ENCODE peak calls at places on chromosomes 5 and 9, in seven cellular contexts. One of them, this sample, is unnamed.

GRCh38 chr5:103298557-103298956 is 40.0 kb downstream of the MACIR start:
- DNase-seq in HEK293T: no peak
- DNase-seq in WTC11: no peak
- DNase-seq in HCT116: no peak
- DNase-seq in GM12878: no peak
- DNase-seq in HepG2: no peak
- DNase-seq in K562: no peak
- DNase-seq in this sample: no peak

GRCh38 chr5:137300411-137301240 is 198.5 kb downstream of the SPOCK1 start:
- DNase-seq in HEK293T: no peak
- DNase-seq in WTC11: no peak
- DNase-seq in HCT116: no peak
- DNase-seq in GM12878: no peak
- DNase-seq in HepG2: no peak
- DNase-seq in K562: no peak
- DNase-seq in this sample: no peak

GRCh38 chr5:9776525-9776924 is 146.4 kb upstream of the TAS2R1 start:
- DNase-seq in HEK293T: no peak
- DNase-seq in WTC11: no peak
- DNase-seq in HCT116: no peak
- DNase-seq in GM12878: no peak
- DNase-seq in HepG2: no peak
- DNase-seq in K562: no peak
- DNase-seq in this sample: no peak

GRCh38 chr9:114282926-114283325 is 40.0 kb upstream of the ORM1 start:
- DNase-seq in HEK293T: no peak
- DNase-seq in WTC11: no peak
- DNase-seq in HCT116: no peak
- DNase-seq in GM12878: no peak
- DNase-seq in HepG2: no peak
- DNase-seq in K562: no peak
- DNase-seq in this sample: no peak

GRCh38 chr5:133853972-133854371 is 114.5 kb downstream of the C5orf15 start:
- DNase-seq in HEK293T: no peak
- DNase-seq in WTC11: no peak
- DNase-seq in HCT116: no peak
- DNase-seq in GM12878: no peak
- DNase-seq in HepG2: no peak
- DNase-seq in K562: no peak
- DNase-seq in this sample: no peak

GRCh38 chr5:123947797-123948196 is 435.8 kb downstream of the CSNK1G3 start:
- DNase-seq in HEK293T: no peak
- DNase-seq in WTC11: no peak
- DNase-seq in HCT116: no peak
- DNase-seq in GM12878: no peak
- DNase-seq in HepG2: no peak
- DNase-seq in K562: no peak
- DNase-seq in this sample: no peak

GRCh38 chr9:69060766-69061165 is 25.2 kb downstream of the FXN start:
- DNase-seq in HEK293T: no peak
- DNase-seq in WTC11: no peak
- DNase-seq in HCT116: no peak
- DNase-seq in GM12878: no peak
- DNase-seq in HepG2: no peak
- DNase-seq in K562: no peak
- DNase-seq in this sample: no peak

GRCh38 chr9:134243778-134244467 is 79.6 kb upstream of the RNU6ATAC start:
- DNase-seq in HEK293T: no peak
- DNase-seq in WTC11: no peak
- DNase-seq in HCT116: no peak
- DNase-seq in GM12878: peak; percentile 42
- DNase-seq in HepG2: no peak
- DNase-seq in K562: no peak
- DNase-seq in this sample: no peak

GRCh38 chr5:10018670-10019069 is 231.0 kb downstream of the ATPSCKMT start:
- DNase-seq in HEK293T: no peak
- DNase-seq in WTC11: no peak
- DNase-seq in HCT116: no peak
- DNase-seq in GM12878: no peak
- DNase-seq in HepG2: no peak
- DNase-seq in K562: no peak
- DNase-seq in this sample: no peak

GRCh38 chr9:107929439-107929838 is 439.9 kb upstream of the KLF4 start:
- DNase-seq in HEK293T: no peak
- DNase-seq in WTC11: no peak
- DNase-seq in HCT116: no peak
- DNase-seq in GM12878: no peak
- DNase-seq in HepG2: no peak
- DNase-seq in K562: no peak
- DNase-seq in this sample: no peak

GRCh38 chr5:124869481-124870033 is 123.1 kb upstream of the ZNF608 start:
- DNase-seq in HEK293T: no peak
- DNase-seq in WTC11: no peak
- DNase-seq in HCT116: no peak
- DNase-seq in GM12878: no peak
- DNase-seq in HepG2: no peak
- DNase-seq in K562: no peak
- DNase-seq in this sample: no peak

GRCh38 chr5:60223342-60223741 is 329.8 kb upstream of the PDE4D start:
- DNase-seq in HEK293T: no peak
- DNase-seq in WTC11: no peak
- DNase-seq in HCT116: no peak
- DNase-seq in GM12878: no peak
- DNase-seq in HepG2: no peak
- DNase-seq in K562: no peak
- DNase-seq in this sample: no peak

GRCh38 chr5:84564311-84564710 is 179.6 kb upstream of the EDIL3 start:
- DNase-seq in HEK293T: no peak
- DNase-seq in WTC11: no peak
- DNase-seq in HCT116: no peak
- DNase-seq in GM12878: no peak
- DNase-seq in HepG2: no peak
- DNase-seq in K562: no peak
- DNase-seq in this sample: no peak

GRCh38 chr5:83567741-83568530 is 96.4 kb downstream of the VCAN start:
- DNase-seq in HEK293T: no peak
- DNase-seq in WTC11: no peak
- DNase-seq in HCT116: no peak
- DNase-seq in GM12878: no peak
- DNase-seq in HepG2: peak; percentile 6
- DNase-seq in K562: no peak
- DNase-seq in this sample: no peak

GRCh38 chr5:53080271-53080670 is 29.3 kb downstream of the MOCS2 start:
- DNase-seq in HEK293T: no peak
- DNase-seq in WTC11: no peak
- DNase-seq in HCT116: no peak
- DNase-seq in GM12878: no peak
- DNase-seq in HepG2: no peak
- DNase-seq in K562: no peak
- DNase-seq in this sample: no peak

GRCh38 chr5:73747696-73748380 is 121.8 kb downstream of the ARHGEF28 start:
- DNase-seq in HEK293T: no peak
- DNase-seq in WTC11: no peak
- DNase-seq in HCT116: no peak
- DNase-seq in GM12878: no peak
- DNase-seq in HepG2: no peak
- DNase-seq in K562: no peak
- DNase-seq in this sample: no peak

GRCh38 chr5:137192293-137192743 is 306.8 kb downstream of the SPOCK1 start:
- DNase-seq in HEK293T: no peak
- DNase-seq in WTC11: no peak
- DNase-seq in HCT116: no peak
- DNase-seq in GM12878: no peak
- DNase-seq in HepG2: no peak
- DNase-seq in K562: no peak
- DNase-seq in this sample: no peak

GRCh38 chr5:39412995-39413394 is 11.8 kb downstream of the DAB2 start:
- DNase-seq in HEK293T: no peak
- DNase-seq in WTC11: no peak
- DNase-seq in HCT116: no peak
- DNase-seq in GM12878: no peak
- DNase-seq in HepG2: peak; percentile 71
- DNase-seq in K562: no peak
- DNase-seq in this sample: no peak

GRCh38 chr5:141084487-141084989 is 9.9 kb upstream of the PCDHB2 start:
- DNase-seq in HEK293T: peak; percentile 58
- DNase-seq in WTC11: peak; percentile 68
- DNase-seq in HCT116: no peak
- DNase-seq in GM12878: no peak
- DNase-seq in HepG2: peak; percentile 72
- DNase-seq in K562: peak; percentile 7
- DNase-seq in this sample: peak; percentile 66

GRCh38 chr9:94881946-94882345 is 155.4 kb downstream of the AOPEP start:
- DNase-seq in HEK293T: no peak
- DNase-seq in WTC11: no peak
- DNase-seq in HCT116: no peak
- DNase-seq in GM12878: no peak
- DNase-seq in HepG2: no peak
- DNase-seq in K562: no peak
- DNase-seq in this sample: no peak

GRCh38 chr5:100761192-100761591 is 141.9 kb downstream of the ST8SIA4 start:
- DNase-seq in HEK293T: no peak
- DNase-seq in WTC11: no peak
- DNase-seq in HCT116: no peak
- DNase-seq in GM12878: no peak
- DNase-seq in HepG2: no peak
- DNase-seq in K562: no peak
- DNase-seq in this sample: no peak
- TF ChIP-seq SP1 in HEK293T: no peak
- TF ChIP-seq SP1 in WTC11: no peak
- TF ChIP-seq SP1 in HCT116: no peak
- TF ChIP-seq SP1 in GM12878: no peak
- TF ChIP-seq SP1 in HepG2: no peak
- TF ChIP-seq SP1 in K562: no peak
- TF ChIP-seq SP1 in this sample: no peak

GRCh38 chr9:90906316-90907055 is 104.9 kb downstream of the SYK start:
- DNase-seq in HEK293T: no peak
- DNase-seq in WTC11: no peak
- DNase-seq in HCT116: no peak
- DNase-seq in GM12878: no peak
- DNase-seq in HepG2: no peak
- DNase-seq in K562: no peak
- DNase-seq in this sample: no peak
- TF ChIP-seq SP1 in HEK293T: no peak
- TF ChIP-seq SP1 in WTC11: no peak
- TF ChIP-seq SP1 in HCT116: no peak
- TF ChIP-seq SP1 in GM12878: no peak
- TF ChIP-seq SP1 in HepG2: no peak
- TF ChIP-seq SP1 in K562: no peak
- TF ChIP-seq SP1 in this sample: no peak

DNA sequence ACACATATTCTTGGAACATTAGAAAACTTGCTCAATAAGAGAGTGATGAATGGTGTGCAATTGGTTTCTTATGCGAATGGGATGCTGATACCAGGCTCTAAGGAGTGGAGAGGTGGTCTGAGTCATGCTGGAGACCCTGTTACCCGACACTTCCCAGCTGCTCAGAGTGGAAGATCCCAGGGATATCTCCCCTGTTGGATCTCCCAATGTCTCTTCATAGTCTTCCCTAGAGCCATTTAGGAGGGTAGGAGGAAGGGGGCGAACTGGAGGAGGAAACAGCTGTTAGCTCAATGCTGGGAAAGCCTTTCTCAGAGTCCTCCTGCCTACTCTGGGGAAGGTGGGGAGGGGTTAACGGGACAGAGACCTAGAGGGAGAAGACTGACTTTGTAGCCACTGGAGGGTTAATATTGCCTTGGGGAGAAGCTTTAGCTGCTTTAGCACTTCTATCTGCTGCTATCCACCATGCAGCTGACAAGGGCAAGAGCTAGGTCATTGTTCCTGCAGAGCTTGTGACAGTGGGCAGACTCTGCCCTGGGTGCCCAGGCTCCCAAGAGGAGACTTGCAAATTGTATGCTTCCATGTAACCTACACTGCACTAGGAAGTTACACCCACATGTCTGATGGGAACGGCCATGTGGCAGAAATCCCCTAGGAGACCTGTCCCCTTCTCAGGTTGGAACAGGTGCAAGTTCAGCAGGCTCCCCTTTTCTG is 301.0 kb downstream of the GADD45G start:
- DNase-seq in HEK293T: no peak
- DNase-seq in WTC11: no peak
- DNase-seq in HCT116: no peak
- DNase-seq in GM12878: no peak
- DNase-seq in HepG2: no peak
- DNase-seq in K562: no peak
- DNase-seq in this sample: peak; percentile 41
- TF ChIP-seq SP1 in HEK293T: no peak
- TF ChIP-seq SP1 in WTC11: no peak
- TF ChIP-seq SP1 in HCT116: no peak
- TF ChIP-seq SP1 in GM12878: no peak
- TF ChIP-seq SP1 in HepG2: no peak
- TF ChIP-seq SP1 in K562: no peak
- TF ChIP-seq SP1 in this sample: no peak

GRCh38 chr5:176489077-176489476 is 40.9 kb downstream of the FAF2 start:
- DNase-seq in HEK293T: no peak
- DNase-seq in WTC11: no peak
- DNase-seq in HCT116: no peak
- DNase-seq in GM12878: no peak
- DNase-seq in HepG2: no peak
- DNase-seq in K562: no peak
- DNase-seq in this sample: no peak

GRCh38 chr5:176490291-176490690 is 42.1 kb downstream of the FAF2 start:
- DNase-seq in HEK293T: no peak
- DNase-seq in WTC11: no peak
- DNase-seq in HCT116: no peak
- DNase-seq in GM12878: no peak
- DNase-seq in HepG2: no peak
- DNase-seq in K562: no peak
- DNase-seq in this sample: no peak

GRCh38 chr5:176491901-176492300 is 43.7 kb downstream of the FAF2 start:
- DNase-seq in HEK293T: no peak
- DNase-seq in WTC11: no peak
- DNase-seq in HCT116: no peak
- DNase-seq in GM12878: no peak
- DNase-seq in HepG2: no peak
- DNase-seq in K562: no peak
- DNase-seq in this sample: no peak

GRCh38 chr5:176492431-176492830 is 44.2 kb downstream of the FAF2 start:
- DNase-seq in HEK293T: no peak
- DNase-seq in WTC11: no peak
- DNase-seq in HCT116: no peak
- DNase-seq in GM12878: no peak
- DNase-seq in HepG2: no peak
- DNase-seq in K562: no peak
- DNase-seq in this sample: no peak

DNA sequence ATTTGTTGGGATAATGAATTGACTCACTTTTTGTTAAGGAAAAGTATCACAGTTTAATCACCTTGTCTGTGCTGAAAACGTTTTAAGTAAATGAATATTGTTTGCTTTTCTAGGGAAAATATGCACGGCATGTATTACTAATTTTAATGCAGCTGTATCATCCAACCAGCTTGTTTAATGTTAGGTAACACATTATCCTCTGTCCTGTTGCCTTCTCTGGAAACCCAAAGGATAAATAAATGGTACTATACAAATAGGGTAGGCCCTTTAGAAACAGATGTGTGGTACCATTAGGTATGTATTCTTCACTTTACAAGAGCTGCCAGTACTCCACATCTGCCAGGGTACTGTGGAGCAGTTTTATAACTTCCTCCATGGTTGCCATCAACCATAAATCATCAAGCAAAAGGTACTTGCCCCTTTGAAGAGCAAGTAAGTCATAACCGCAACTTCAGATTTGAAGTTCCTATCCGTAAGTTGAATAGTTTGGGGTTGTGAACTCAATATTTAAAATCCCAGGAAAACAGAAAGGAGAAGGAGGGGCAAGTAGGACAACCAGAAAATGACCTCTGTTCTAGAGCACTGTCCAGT is 43.0 kb downstream of the FAF2 start:
- DNase-seq in HEK293T: no peak
- DNase-seq in WTC11: no peak
- DNase-seq in HCT116: no peak
- DNase-seq in GM12878: no peak
- DNase-seq in HepG2: no peak
- DNase-seq in K562: no peak
- DNase-seq in this sample: no peak
- TF ChIP-seq SP1 in HEK293T: no peak
- TF ChIP-seq SP1 in WTC11: no peak
- TF ChIP-seq SP1 in HCT116: no peak
- TF ChIP-seq SP1 in GM12878: no peak
- TF ChIP-seq SP1 in HepG2: no peak
- TF ChIP-seq SP1 in K562: no peak
- TF ChIP-seq SP1 in this sample: no peak

This sample was measured in H1.